ENCODE peak calls at places on chromosomes 13 and 19, in five cellular contexts. V is CD8-positive, alpha-beta T cell; S is fibroblast of pulmonary artery; E is kidney epithelial cell; M is endothelial cell of umbilical vein. W is an unnamed sample.

GRCh38 chr19:10270616-10271394 is at the start of gene ICAM1:
- DNase-seq in E (no peak), M (peak; percentile 92), V (peak; percentile 57), S (peak; percentile 95), W (no peak)

GRCh38 chr19:3556978-3557460 is 367 bp downstream of the MFSD12 start:
- DNase-seq in M (peak; percentile 40), V (peak; percentile 48), S (no peak), E (no peak), W (no peak)

GRCh38 chr19:30674656-30675055 is 302.5 kb downstream of the ZNF536 start:
- DNase-seq in V (no peak), M (no peak), E (no peak), S (no peak), W (no peak)

GRCh38 chr19:4365341-4365740 is 22.0 kb downstream of the MPND start:
- DNase-seq in S (no peak), V (no peak), E (no peak), M (no peak), W (no peak)

GRCh38 chr13:110716235-110716505 is 2.7 kb downstream of the ING1 start:
- DNase-seq in M (no peak), E (no peak), V (peak; percentile 6), S (peak; percentile 19), W (no peak)

GRCh38 chr19:5977785-5978605 is at the start of gene RANBP3:
- DNase-seq in M (peak; percentile 99), S (peak; percentile 100), E (peak; percentile 98), V (peak; percentile 94), W (peak; percentile 98)

GRCh38 chr19:3814648-3815047 is 28.5 kb upstream of the MATK start:
- DNase-seq in V (no peak), E (no peak), S (no peak), M (no peak), W (no peak)

GRCh38 chr13:45120967-45121366 is 657 bp downstream of the GTF2F2 start:
- DNase-seq in S (no peak), M (no peak), V (no peak), E (no peak), W (no peak)

GRCh38 chr19:44717603-44718002 is 18.7 kb downstream of the CEACAM16 start:
- DNase-seq in M (no peak), S (no peak), V (no peak), E (no peak), W (no peak)

GRCh38 chr19:9863759-9864158 is 28.6 kb downstream of the PIN1 start:
- DNase-seq in V (no peak), M (no peak), E (no peak), S (no peak), W (no peak)

GRCh38 chr13:75675421-75675820 is 39.3 kb downstream of the LMO7 start:
- DNase-seq in E (no peak), S (no peak), V (no peak), M (no peak), W (no peak)

GRCh38 chr19:35076657-35077056 is 35.1 kb downstream of the HPN start:
- DNase-seq in E (no peak), V (no peak), S (no peak), M (no peak), W (no peak)

GRCh38 chr13:20702945-20703784 is at the start of gene IL17D:
- DNase-seq in V (no peak), S (no peak), E (no peak), M (peak; percentile 42), W (no peak)

GRCh38 chr19:1483067-1483978 is 4.3 kb upstream of the C19orf25 start:
- DNase-seq in V (no peak), M (no peak), S (no peak), E (no peak), W (no peak)

GRCh38 chr13:102945324-102945815 is 99.5 kb downstream of the ERCC5 start:
- DNase-seq in M (no peak), E (no peak), S (no peak), V (no peak), W (no peak)

DNA sequence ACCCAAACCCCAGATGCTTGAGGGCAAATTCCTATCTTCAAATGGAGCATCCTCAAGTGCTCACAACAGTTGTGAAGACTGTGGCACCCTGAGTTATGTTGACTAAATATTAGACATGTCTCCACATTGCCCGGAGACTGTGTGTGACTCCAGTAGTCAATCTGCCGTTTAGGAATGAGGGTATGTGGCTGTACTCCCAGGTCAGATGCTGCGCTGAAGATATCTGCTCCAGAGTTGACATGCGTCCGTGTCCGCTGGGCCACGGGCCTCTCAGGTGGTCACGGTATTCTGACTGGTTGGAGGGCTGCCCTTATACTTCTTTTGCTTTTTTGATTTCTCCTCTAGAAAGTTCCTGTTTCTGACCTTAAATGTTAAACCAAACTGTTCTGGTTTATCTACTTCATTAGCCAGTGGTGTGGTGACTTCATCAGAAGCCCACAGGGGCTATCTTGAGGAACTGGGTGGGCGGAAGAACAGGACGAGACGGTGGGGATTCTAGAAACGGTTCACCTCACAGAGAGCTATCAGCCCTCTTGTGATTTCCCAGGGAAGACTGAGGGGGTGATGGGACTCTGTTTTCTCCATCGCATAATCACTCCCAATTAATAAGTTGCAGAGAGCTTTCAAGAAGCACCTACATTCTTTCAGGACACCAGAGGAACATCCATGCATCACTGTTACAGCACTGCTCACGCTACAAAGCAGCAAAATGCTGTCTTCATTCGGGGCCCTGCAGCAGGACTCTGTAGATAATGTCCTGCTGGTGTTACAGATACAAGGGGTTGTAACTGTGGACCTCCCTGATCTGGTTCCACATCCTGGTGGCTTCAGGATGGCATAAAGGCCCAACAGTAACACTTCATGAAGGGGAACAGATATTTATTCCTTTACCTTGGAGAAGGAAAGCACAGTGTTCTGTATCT is 1.3 kb upstream of the LCP1 start:
- DNase-seq in S (no peak), M (no peak), V (no peak), E (no peak), W (no peak)
- H3K4me3 ChIP-seq in S (no peak overlapping the region), M (no peak overlapping the region), V (peak overlapping the region; percentile 31), E (no peak overlapping the region), W (no peak overlapping the region)

GRCh38 chr13:23430664-23431063 is 2.8 kb downstream of the SACS start:
- DNase-seq in E (no peak), V (no peak), M (no peak), S (no peak), W (no peak)
- H3K4me3 ChIP-seq in E (no peak overlapping the region), V (no peak overlapping the region), M (no peak overlapping the region), S (no peak overlapping the region), W (no peak overlapping the region)

DNA sequence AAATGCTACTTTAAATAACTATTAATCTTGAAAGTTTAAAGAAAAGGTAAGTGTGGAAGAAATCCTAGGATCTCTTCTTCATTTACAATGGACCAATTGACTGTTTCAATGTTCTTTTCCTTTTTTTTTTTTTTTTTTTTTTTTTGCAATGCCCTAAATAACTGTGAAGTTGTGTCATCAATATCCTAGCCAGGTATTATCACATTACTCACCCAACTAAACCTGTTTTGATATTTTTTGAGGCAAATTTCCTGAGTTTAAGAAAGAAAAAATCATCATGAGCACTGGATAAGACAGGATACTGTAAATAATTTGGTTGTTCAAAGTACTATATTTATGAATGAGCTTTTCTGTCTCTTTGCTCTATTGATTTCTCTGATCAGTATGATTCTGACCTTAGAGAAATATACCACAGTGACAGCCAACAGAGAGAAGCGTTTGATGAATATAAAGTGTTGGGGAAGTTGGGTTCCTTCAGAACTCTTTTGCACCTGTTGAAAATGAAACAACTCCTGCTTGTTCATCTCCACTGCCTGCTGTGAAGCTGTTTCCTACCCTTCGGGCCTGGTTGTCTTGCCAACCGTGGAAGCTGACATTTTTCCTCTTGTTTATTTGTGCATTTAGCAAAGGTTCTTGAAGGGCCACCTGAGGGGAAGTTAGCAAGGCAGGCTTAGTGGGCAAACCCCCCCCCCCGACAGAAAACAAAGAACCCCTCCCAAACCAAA is 1220.5 kb upstream of the SLC10A2 start:
- DNase-seq in S (no peak), V (no peak), E (peak; percentile 14), M (peak; percentile 39), W (no peak)
- H3K4me3 ChIP-seq in S (no peak overlapping the region), V (no peak overlapping the region), E (no peak overlapping the region), M (no peak overlapping the region), W (no peak overlapping the region)

GRCh38 chr13:51767100-51767499 is 36.9 kb downstream of the DHRS12 start:
- DNase-seq in E (no peak), M (no peak), V (no peak), S (no peak), W (no peak)

GRCh38 chr13:51761638-51762350 is 42.2 kb downstream of the DHRS12 start:
- DNase-seq in S (no peak), V (no peak), M (no peak), E (no peak), W (no peak)

GRCh38 chr13:51763486-51763885 is 40.5 kb downstream of the DHRS12 start:
- DNase-seq in E (no peak), S (no peak), V (no peak), M (no peak), W (no peak)

GRCh38 chr13:51765142-51765515 is 38.8 kb downstream of the DHRS12 start:
- DNase-seq in S (no peak), E (no peak), M (no peak), V (no peak), W (no peak)

DNA sequence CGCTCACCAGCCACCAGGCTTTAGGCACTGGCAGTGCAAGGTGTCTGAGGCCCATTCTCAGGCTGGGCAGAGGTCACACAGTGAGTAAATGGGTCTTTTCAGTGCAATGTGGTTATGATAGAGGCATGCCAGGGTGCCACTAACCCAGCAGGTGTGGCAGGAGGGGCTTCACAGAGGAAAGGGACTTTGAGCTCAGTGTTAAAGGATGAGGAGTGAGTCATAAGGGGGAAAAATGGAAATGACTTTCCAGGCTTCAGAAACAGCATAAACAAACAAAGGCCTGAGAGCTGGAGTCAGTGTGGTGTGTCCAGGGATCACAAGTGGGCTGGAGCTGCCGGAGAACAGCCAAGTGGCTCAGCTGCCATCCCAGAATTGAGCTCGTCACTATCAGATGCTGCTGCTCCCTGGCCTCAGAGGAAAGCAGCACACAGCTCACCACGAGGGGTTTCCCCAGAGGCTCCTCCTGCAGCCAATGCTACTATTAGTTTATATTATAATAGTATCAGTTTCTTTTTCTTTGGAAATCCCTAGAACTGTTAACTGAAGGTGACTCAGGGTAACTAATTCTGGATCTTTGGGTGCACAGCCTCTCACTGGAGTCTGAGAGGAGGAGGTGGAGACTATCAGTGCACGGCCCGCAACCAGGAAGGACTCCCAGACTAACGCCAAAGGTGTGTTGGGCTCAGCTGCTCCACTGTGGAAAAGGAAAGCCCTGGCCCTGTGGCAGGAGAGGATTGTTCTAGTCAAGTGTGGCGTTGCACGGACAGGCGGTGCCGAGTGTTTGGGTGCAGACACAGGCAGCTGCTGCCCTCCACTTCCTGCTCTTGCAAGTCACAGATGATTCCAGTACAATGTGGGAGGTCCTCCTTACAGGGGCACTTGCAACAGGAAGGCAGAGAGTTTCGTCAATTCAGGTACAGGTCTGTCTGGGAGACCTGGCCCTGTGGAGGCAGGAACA is 39.5 kb downstream of the DHRS12 start:
- DNase-seq in V (no peak), M (peak; percentile 78), S (peak; percentile 71), E (peak; percentile 70), W (no peak)
- H3K4me3 ChIP-seq in V (peak overlapping the region; percentile 51), M (no peak overlapping the region), S (no peak overlapping the region), E (no peak overlapping the region), W (no peak overlapping the region)

GRCh38 chr13:51009597-51009996 is 100.0 kb downstream of the RNASEH2B start:
- DNase-seq in S (no peak), M (no peak), V (no peak), E (no peak), W (no peak)
- H3K4me3 ChIP-seq in S (no peak overlapping the region), M (no peak overlapping the region), V (no peak overlapping the region), E (no peak overlapping the region), W (no peak overlapping the region)

GRCh38 chr13:107865643-107866006 is 349.7 kb downstream of the LIG4 start:
- DNase-seq in M (no peak), E (no peak), V (no peak), S (peak; percentile 18), W (no peak)
- H3K4me3 ChIP-seq in M (peak overlapping the region; percentile 82), E (peak overlapping the region; percentile 84), V (no peak overlapping the region), S (peak overlapping the region; percentile 58), W (peak overlapping the region; percentile 40)